ENCODE peak calls at places on chromosomes 4 and X, in ten cellular contexts. F is IMR-90; R is transverse colon; U is fibroblast of lung; E is cardiac muscle cell; M is GM23248; Z is A549; X is MM.1S; P is CD8-positive, alpha-beta memory T cell; O is heart left ventricle. I is an unnamed sample. For H3K4me1, the result is how much of the 10 kb centered on the place peaks cover.

GRCh38 chr4:15068298-15068697 is 66.0 kb downstream of the CPEB2 start:
- DNase-seq in Z (no peak), O (no peak), E (no peak), R (no peak), P (no peak), M (no peak), U (no peak), F (no peak), X (no peak), I (no peak)

GRCh38 chr4:125787707-125788106 is 473.0 kb downstream of the FAT4 start:
- DNase-seq in R (no peak), M (no peak), F (no peak), Z (no peak), E (no peak), P (no peak), O (no peak), U (peak), X (no peak), I (no peak)

GRCh38 chr4:21991050-21991449 is 42.5 kb upstream of the KCNIP4 start:
- DNase-seq in X (no peak), E (no peak), R (peak), M (peak), U (peak), F (peak), O (no peak), Z (no peak), P (no peak), I (no peak)

GRCh38 chrX:1577845-1578244 is 13.6 kb upstream of the AKAP17A start:
- DNase-seq in R (no peak), O (no peak), Z (no peak), U (no peak), E (no peak), P (no peak), F (no peak), X (no peak), M (no peak), I (no peak)

GRCh38 chrX:6041630-6042029 is 187.0 kb downstream of the NLGN4X start:
- DNase-seq in F (no peak), E (no peak), R (no peak), P (no peak), X (no peak), Z (no peak), M (peak), U (no peak), O (no peak), I (no peak)

GRCh38 chr4:112817933-112818921 is 181.3 kb downstream of the LARP7 start:
- DNase-seq in X (peak), E (peak), F (peak), Z (peak), O (peak), U (peak), M (peak), R (peak), P (no peak), I (no peak)

GRCh38 chrX:45986971-45987370 is 558.2 kb downstream of the ZNF674 start:
- DNase-seq in X (no peak), F (no peak), R (no peak), O (no peak), M (peak), P (no peak), E (no peak), Z (peak), U (no peak), I (no peak)

GRCh38 chr4:112451831-112452230 is 64.1 kb downstream of the NEUROG2 start:
- DNase-seq in P (no peak), F (no peak), E (peak), X (no peak), R (no peak), M (no peak), O (no peak), Z (no peak), U (no peak), I (no peak)

GRCh38 chrX:119237526-119238035 is 1.5 kb downstream of the PGRMC1 start:
- DNase-seq in F (no peak), U (peak), Z (no peak), M (peak), X (no peak), O (no peak), E (no peak), P (no peak), R (no peak), I (no peak)

GRCh38 chrX:72254835-72255234 is 16.0 kb upstream of the ERCC6L start:
- DNase-seq in Z (no peak), M (no peak), O (no peak), E (no peak), R (no peak), X (no peak), U (no peak), P (no peak), F (no peak), I (no peak)

GRCh38 chr4:76251448-76252270 is at the start of gene FAM47E:
- DNase-seq in E (peak), O (peak), R (peak), M (peak), X (peak), Z (peak), U (peak), F (peak), P (no peak), I (peak)

GRCh38 chr4:64713256-64713840 is 304.1 kb upstream of the TECRL start:
- DNase-seq in O (no peak), M (peak), F (peak), P (no peak), U (peak), R (no peak), Z (peak), X (peak), E (peak), I (peak)

GRCh38 chr4:149343614-149344013 is 472.0 kb downstream of the IQCM start:
- DNase-seq in F (no peak), M (no peak), O (no peak), E (peak), U (no peak), P (no peak), X (no peak), Z (no peak), R (no peak), I (no peak)

GRCh38 chrX:70434352-70434866 is 10.2 kb upstream of the DLG3 start:
- DNase-seq in Z (peak), R (peak), X (peak), P (peak), U (peak), E (peak), F (peak), M (peak), O (peak), I (peak)

GRCh38 chr4:176844448-176844847 is 51.7 kb upstream of the VEGFC start:
- DNase-seq in X (no peak), R (no peak), Z (no peak), M (no peak), O (no peak), P (no peak), U (no peak), F (no peak), E (no peak), I (no peak)

GRCh38 chrX:153973127-153974002 is 811 bp downstream of the TMEM187 start:
- DNase-seq in P (no peak), M (no peak), O (no peak), U (no peak), R (no peak), Z (no peak), F (no peak), X (no peak), E (no peak), I (peak)

GRCh38 chr4:114132830-114133229 is 153.4 kb upstream of the ARSJ start:
- DNase-seq in R (no peak), U (no peak), Z (peak), X (peak), E (no peak), M (peak), O (no peak), F (no peak), P (no peak), I (no peak)

GRCh38 chr4:155526452-155527169 is 140.0 kb upstream of the GUCY1A1 start:
- DNase-seq in Z (no peak), M (no peak), X (no peak), R (no peak), O (no peak), U (peak), F (peak), P (no peak), E (no peak), I (no peak)

GRCh38 chr4:8468746-8469535 is 28.4 kb downstream of the TRMT44 start:
- DNase-seq in P (peak), U (peak), R (peak), M (peak), F (peak), Z (peak), O (peak), X (peak), E (peak), I (peak)

GRCh38 chrX:122517781-122518180 is 666.3 kb upstream of the GRIA3 start:
- DNase-seq in Z (no peak), X (no peak), P (no peak), R (no peak), O (no peak), F (peak), U (peak), M (peak), E (no peak), I (no peak)

GRCh38 chrX:102975016-102975415 is 37.9 kb downstream of the RAB40AL start:
- DNase-seq in F (no peak), M (peak), P (no peak), X (no peak), U (no peak), R (no peak), Z (no peak), E (no peak), O (no peak), I (no peak)

GRCh38 chrX:150719641-150720040 is 26.4 kb downstream of the MTMR1 start:
- DNase-seq in E (no peak), O (no peak), M (no peak), P (no peak), R (no peak), U (no peak), X (no peak), F (no peak), Z (no peak), I (no peak)

GRCh38 chr4:55920571-55920970 is 28.2 kb upstream of the CEP135 start:
- DNase-seq in X (no peak), R (no peak), F (no peak), O (no peak), Z (peak), P (no peak), E (no peak), U (no peak), M (peak), I (no peak)

GRCh38 chrX:1581132-1581531 is 10.3 kb upstream of the AKAP17A start:
- DNase-seq in U (no peak), M (peak), P (peak), F (no peak), O (no peak), R (peak), Z (peak), E (peak), X (peak), I (peak)

GRCh38 chrX:15605233-15605632 is 4.5 kb upstream of the ACE2 start:
- DNase-seq in M (no peak), X (no peak), U (no peak), P (no peak), E (no peak), Z (no peak), O (no peak), R (no peak), F (no peak), I (peak)
- H3K27ac ChIP-seq in M (no peak), X (no peak), U (no peak), P (no peak), E (no peak), Z (no peak), O (no peak), R (no peak), F (no peak), I (peak)

DNA sequence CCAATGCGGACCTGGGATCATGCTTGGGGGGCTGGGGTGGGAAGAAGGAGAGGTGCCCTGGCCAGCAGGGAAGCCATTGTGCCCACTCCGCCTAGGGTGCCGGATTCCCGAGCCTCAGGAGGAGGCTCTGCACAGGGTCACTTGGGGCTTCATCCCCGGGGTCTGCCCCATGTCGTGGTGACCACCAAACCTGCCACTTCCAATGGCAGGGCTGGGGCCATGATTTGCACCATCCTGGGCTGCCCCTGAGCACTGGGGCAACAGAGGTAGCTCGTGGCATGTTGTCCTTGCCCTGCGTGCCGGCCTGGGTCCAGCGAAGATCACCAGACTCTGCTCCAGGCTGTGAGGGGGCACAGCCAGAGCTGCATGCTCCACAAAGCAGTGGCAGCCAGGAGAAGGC is 71.4 kb upstream of the DCAF12L2 start:
- DNase-seq in R (no peak), P (no peak), F (no peak), Z (no peak), M (no peak), E (no peak), X (no peak), O (no peak), U (no peak), I (no peak)
- H3K4me3 ChIP-seq in R (no peak), P (no peak), F (no peak), Z (no peak), M (no peak), E (no peak), X (no peak), O (no peak), U (no peak), I (no peak)

DNA sequence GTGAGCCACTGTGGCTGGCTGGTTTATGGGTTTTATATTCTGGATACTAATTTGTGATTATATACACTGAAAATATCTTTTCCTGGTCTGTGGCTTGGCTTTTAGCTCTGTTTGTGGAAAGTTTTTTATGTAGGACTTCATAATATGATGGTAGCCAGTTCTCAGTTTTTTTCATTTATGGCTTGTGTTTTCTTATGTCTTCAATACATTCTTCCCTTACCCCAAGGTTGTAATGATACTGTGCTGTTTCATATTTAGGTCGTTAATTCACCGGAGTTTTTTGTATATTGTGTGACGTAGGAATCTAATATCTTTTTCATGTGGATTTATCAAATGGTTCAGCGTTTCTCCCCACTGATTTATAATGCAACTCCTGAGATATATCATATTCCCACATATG is 6.6 kb downstream of the ZFX start:
- DNase-seq in Z (no peak), M (no peak), R (no peak), E (no peak), F (no peak), U (no peak), O (no peak), X (no peak), P (no peak), I (no peak)
- H3K4me1 ChIP-seq in Z (half or more), M (under half), R (under half), E (under half), F (under half), U (under half), O (under half), X (under half), P (under half), I (under half)

DNA sequence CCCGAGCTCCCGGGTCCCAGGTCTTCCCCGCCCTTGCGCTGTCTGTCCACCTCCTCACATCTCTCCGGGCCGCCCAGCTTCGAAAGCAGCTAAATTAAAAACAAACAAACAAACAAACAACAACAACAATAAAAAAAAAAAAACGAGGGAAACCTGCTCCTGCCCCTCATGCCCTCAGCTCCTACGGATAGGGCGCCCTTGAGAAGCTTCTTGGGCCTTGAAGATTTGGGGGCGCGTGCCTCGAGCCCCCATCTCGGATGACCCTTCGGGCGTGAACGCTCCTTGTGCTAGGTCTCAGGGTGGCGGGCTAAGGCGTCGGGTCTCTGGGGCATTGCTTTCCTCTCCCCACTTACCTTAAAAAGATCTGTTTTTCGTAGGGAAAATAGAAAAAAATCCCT is 696 bp downstream of the NDNF start:
- DNase-seq in F (no peak), X (no peak), Z (no peak), R (peak), P (no peak), U (no peak), M (no peak), O (no peak), E (no peak), I (no peak)
- H3K27ac ChIP-seq in F (no peak), X (peak), Z (no peak), R (peak), P (no peak), U (no peak), M (no peak), O (peak), E (no peak), I (no peak)

GRCh38 chr4:139887962-139888735 is 222.5 kb downstream of the MGST2 start:
- DNase-seq in M (no peak), P (no peak), R (peak), E (no peak), O (no peak), U (no peak), X (no peak), F (no peak), Z (no peak), I (no peak)

GRCh38 chr4:139889194-139889762 is 223.7 kb downstream of the MGST2 start:
- DNase-seq in O (no peak), E (no peak), M (no peak), P (no peak), R (no peak), X (no peak), U (no peak), F (no peak), Z (no peak), I (no peak)

GRCh38 chr4:139889901-139890300 is 224.3 kb downstream of the MGST2 start:
- DNase-seq in P (no peak), U (no peak), M (no peak), X (no peak), E (no peak), Z (no peak), F (no peak), O (no peak), R (no peak), I (no peak)

GRCh38 chr4:139886798-139887197 is 221.2 kb downstream of the MGST2 start:
- DNase-seq in P (no peak), M (no peak), O (no peak), Z (no peak), U (no peak), R (no peak), E (no peak), F (no peak), X (no peak), I (no peak)

GRCh38 chr4:139887378-139887801 is 221.8 kb downstream of the MGST2 start:
- DNase-seq in X (no peak), E (no peak), R (no peak), O (no peak), U (peak), M (peak), F (peak), P (no peak), Z (no peak), I (peak)
- H3K4me3 ChIP-seq in X (no peak), E (no peak), R (no peak), O (peak), U (peak), M (peak), F (peak), P (no peak), Z (no peak), I (no peak)

DNA sequence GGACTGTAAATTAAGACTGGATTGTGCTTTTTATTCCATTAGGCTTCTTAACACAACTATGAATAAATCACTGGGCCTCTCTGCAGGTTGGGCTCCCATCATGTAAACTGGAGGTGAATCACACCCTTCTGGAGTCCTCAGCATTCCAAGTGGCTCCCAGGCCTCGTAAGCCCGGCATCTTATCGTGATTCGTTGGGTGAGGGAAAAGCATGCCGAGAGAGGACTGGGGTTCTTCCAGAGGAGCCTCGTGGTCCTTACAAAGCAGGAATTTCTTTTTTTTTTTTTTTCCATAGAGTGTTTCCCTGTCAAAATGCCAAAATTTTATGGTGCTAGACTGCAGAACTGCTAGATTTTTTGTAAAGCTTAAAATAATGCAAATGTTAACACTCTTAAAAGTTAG is 20.0 kb downstream of the CLDN22 start:
- DNase-seq in X (no peak), M (peak), E (no peak), Z (no peak), U (peak), O (no peak), F (peak), R (no peak), P (no peak), I (no peak)
- H3K4me1 ChIP-seq in X (under half), M (under half), E (under half), Z (under half), U (under half), O (under half), F (under half), R (under half), P (under half), I (under half)

I was measured in small intestine.